ENCODE peak calls at places on chromosomes 7 and 10, in seven cellular contexts. H is cardiac fibroblast, M is epithelial cell of proximal tubule, O is choroid plexus epithelial cell, U is H1, E is mammary epithelial cell, Z is foreskin fibroblast. J is an unnamed sample.

GRCh38 chr7:98420966-98421612 is 20.2 kb upstream of the BAIAP2L1 start:
- DNase-seq in H (peak; percentile 40), M (no peak), O (peak; percentile 56), U (peak; percentile 91), E (peak; percentile 75), Z (peak; percentile 60), J (no peak)

GRCh38 chr10:27998178-27998953 is 513 bp downstream of the ODAD2 start:
- DNase-seq in H (no peak), M (no peak), O (peak; percentile 24), U (peak; percentile 82), E (no peak), Z (peak; percentile 46), J (peak; percentile 77)

GRCh38 chr10:65143723-65144122 is 1622.5 kb downstream of the REEP3 start:
- DNase-seq in H (no peak), M (no peak), O (no peak), U (no peak), E (no peak), Z (no peak), J (no peak)

GRCh38 chr10:30185916-30186315 is 126.5 kb upstream of the JCAD start:
- DNase-seq in H (peak; percentile 92), M (peak; percentile 59), O (peak; percentile 87), U (no peak), E (peak; percentile 90), Z (peak; percentile 91), J (no peak)

GRCh38 chr7:100673942-100674431 is 447 bp downstream of the GNB2 start:
- DNase-seq in H (peak; percentile 29), M (no peak), O (peak; percentile 16), U (peak; percentile 76), E (peak; percentile 29), Z (peak; percentile 53), J (no peak)

GRCh38 chr10:52879181-52879607 is 106.6 kb upstream of the MBL2 start:
- DNase-seq in H (no peak), M (peak; percentile 46), O (peak; percentile 65), U (no peak), E (no peak), Z (no peak), J (no peak)

GRCh38 chr10:110824660-110825059 is 47.1 kb upstream of the PDCD4 start:
- DNase-seq in H (no peak), M (no peak), O (no peak), U (no peak), E (no peak), Z (no peak), J (no peak)

GRCh38 chr7:99386584-99387238 is 12.2 kb downstream of the ARPC1B start:
- DNase-seq in H (peak; percentile 58), M (no peak), O (peak; percentile 63), U (no peak), E (no peak), Z (peak; percentile 64), J (no peak)

GRCh38 chr10:97188234-97188847 is 2.6 kb upstream of the SLIT1 start:
- DNase-seq in H (no peak), M (no peak), O (no peak), U (no peak), E (no peak), Z (no peak), J (no peak)

GRCh38 chr10:97184971-97185325 is 811 bp downstream of the SLIT1 start:
- DNase-seq in H (no peak), M (no peak), O (no peak), U (peak; percentile 71), E (no peak), Z (no peak), J (no peak)

GRCh38 chr10:97186911-97187310 is 1.2 kb upstream of the SLIT1 start:
- DNase-seq in H (no peak), M (no peak), O (no peak), U (no peak), E (no peak), Z (no peak), J (no peak)

GRCh38 chr10:97183314-97183713 is 2.4 kb downstream of the SLIT1 start:
- DNase-seq in H (no peak), M (no peak), O (no peak), U (no peak), E (no peak), Z (no peak), J (no peak)

DNA sequence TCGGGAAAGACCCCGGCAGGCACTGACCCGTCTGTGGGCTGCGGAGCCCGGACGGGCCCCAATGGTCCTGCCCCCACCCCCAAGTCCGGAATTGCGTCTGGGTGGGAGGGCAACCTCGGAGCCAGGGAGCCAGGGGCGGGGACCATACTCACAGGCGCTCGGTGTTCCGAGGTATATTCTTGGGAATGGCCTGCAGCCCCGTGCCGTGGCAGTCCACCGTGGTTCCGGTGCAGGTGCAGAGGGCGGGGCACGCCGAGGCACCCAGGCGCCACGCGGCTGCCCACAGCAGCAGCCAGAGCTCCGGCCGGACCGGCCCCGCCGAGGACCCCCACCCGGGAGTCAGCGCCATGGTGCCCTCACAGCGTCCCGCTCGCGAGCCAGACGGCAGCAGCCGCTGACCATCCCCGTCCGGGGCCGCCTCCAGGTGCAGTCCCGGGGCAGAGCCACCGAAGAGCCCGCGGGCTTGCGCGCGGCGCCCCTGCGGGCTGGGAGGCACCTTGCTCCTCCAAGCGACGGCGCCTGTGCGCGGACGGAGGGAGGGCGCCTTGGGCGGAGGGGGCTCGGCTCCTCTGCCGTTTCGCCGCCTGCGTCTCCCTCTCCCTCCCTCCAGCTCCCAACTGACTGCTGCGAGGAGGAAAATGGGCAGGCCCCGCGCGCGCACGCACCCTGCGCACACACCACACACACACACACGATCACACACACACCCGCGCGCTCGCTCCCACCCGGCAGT is at the start of gene SLIT1:
- DNase-seq in H (no peak), M (no peak), O (no peak), U (peak; percentile 75), E (no peak), Z (no peak), J (peak; percentile 17)
- H3K4me3 ChIP-seq in H (no peak within 1 kb of the TSS), M (no peak within 1 kb of the TSS), O (no peak within 1 kb of the TSS), U (peak within 1 kb of the TSS; percentile 70), E (no peak within 1 kb of the TSS), Z (no peak within 1 kb of the TSS), J (no peak within 1 kb of the TSS)

GRCh38 chr7:29882481-29882880 is 76.2 kb downstream of the WIPF3 start:
- DNase-seq in H (no peak), M (no peak), O (no peak), U (no peak), E (no peak), Z (no peak), J (no peak)

GRCh38 chr7:29886827-29887226 is 80.5 kb downstream of the WIPF3 start:
- DNase-seq in H (no peak), M (no peak), O (no peak), U (no peak), E (no peak), Z (no peak), J (no peak)

GRCh38 chr7:29885626-29886025 is 79.3 kb downstream of the WIPF3 start:
- DNase-seq in H (no peak), M (no peak), O (no peak), U (no peak), E (no peak), Z (no peak), J (no peak)

GRCh38 chr7:29883462-29884398 is 77.4 kb downstream of the WIPF3 start:
- DNase-seq in H (no peak), M (no peak), O (no peak), U (peak; percentile 80), E (no peak), Z (no peak), J (no peak)

DNA sequence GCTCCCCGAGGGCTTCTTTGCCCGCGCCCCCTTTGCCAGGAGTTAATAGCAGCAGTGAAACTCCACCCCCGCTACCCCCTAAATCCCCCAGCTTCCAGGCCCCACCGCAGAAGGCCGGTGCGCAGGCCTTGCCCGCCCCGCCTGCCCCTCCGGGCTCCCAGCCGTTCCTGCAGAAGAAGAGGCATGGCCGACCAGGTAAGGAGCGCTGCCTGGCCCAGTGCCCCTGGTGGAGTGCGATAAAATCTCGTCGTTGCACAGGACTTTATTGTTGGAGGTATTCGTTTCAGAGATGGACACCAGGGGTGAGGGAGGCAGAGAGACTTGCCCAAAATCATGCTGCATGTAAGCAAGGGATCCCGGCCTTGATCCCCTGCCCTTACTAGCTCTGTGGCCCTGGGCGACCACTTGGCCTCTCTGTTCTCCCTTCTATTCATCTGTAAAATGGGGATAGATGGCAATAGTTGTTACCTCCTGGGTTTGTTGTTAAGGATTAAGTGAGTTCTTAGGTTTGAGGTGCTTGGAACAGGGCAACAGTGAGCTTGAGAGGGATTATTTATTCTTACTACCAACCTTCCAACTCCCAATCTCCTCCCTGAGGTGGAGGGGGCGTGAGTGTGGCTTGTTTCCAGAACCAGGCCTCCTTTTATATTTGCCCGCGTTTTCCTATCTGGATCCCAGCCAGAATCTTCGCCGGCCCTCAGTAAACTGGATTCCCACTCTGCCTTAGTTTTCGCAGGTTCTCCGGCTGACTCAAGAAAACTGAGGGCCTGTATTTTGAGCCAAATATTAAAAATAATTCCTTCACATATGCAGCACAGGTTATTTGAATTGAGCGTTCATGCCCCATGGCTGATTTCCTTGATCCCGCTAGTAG is 78.3 kb downstream of the WIPF3 start:
- DNase-seq in H (no peak), M (no peak), O (no peak), U (no peak), E (no peak), Z (no peak), J (no peak)
- H3K4me3 ChIP-seq in H (no peak overlapping the region), M (no peak overlapping the region), O (no peak overlapping the region), U (peak overlapping the region; percentile 74), E (peak overlapping the region; percentile 38), Z (no peak overlapping the region), J (no peak overlapping the region)

GRCh38 chr7:155803418-155804376 is 8.6 kb downstream of the SHH start:
- DNase-seq in H (no peak), M (no peak), O (no peak), U (peak; percentile 79), E (no peak), Z (peak; percentile 38), J (peak; percentile 26)

GRCh38 chr7:155804431-155804831 is 7.8 kb downstream of the SHH start:
- DNase-seq in H (no peak), M (no peak), O (no peak), U (no peak), E (no peak), Z (no peak), J (no peak)

GRCh38 chr7:155806096-155806871 is 6.0 kb downstream of the SHH start:
- DNase-seq in H (no peak), M (no peak), O (peak; percentile 27), U (no peak), E (no peak), Z (peak; percentile 34), J (no peak)

GRCh38 chr7:155805826-155806095 is 6.5 kb downstream of the SHH start:
- DNase-seq in H (no peak), M (no peak), O (no peak), U (no peak), E (no peak), Z (no peak), J (no peak)

DNA sequence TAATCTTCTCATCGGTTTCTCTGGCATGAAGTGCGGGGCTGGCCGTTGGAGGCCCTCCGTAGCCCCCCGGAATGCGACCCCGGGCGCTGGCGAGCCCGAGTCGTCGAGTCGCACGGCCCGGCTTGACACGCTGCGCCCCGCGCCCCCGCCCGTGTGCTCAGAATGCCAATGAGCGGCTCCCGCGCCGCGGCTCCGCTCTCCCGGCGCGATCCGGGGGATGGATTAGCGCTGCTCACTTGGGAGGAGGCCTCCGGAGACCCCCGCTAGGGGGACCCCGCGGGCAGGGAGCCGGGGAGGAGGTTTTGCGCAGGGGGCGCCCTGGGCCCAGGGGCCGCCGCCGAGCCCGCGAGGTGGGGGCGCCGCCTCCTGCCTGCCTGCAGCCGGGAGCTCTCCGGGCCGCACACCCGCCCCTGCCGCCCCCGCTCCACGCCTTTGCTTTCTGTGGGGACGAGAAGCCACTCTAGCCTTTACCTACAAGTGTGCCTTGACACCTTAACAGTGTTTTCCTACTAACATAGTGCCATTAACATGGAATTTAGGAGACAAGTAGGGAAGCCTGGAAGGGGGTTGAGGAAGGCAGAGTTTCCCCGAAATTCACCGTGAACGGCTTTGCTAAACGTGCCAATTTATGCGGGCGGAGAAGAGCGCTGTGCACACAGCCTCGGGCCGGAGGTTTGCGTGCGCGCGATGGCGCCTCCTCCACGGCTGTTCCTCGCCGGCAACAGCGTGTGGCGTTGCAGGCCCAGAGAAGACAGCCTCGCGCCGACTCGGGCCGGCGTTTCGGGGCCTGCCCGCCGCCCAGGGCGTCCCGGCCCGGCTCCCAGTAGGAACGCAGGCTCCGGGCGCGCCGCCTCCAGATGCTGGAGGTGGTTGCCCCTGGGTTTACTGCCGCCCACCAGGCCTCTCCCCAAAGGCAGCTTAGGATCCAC is 7.1 kb downstream of the SHH start:
- DNase-seq in H (peak; percentile 76), M (no peak), O (peak; percentile 80), U (peak; percentile 96), E (peak; percentile 62), Z (peak; percentile 87), J (peak; percentile 67)
- H3K4me3 ChIP-seq in H (peak overlapping the region; percentile 41), M (peak overlapping the region; percentile 23), O (peak overlapping the region; percentile 50), U (peak overlapping the region; percentile 56), E (peak overlapping the region; percentile 32), Z (peak overlapping the region; percentile 49), J (no peak overlapping the region)

GRCh38 chr10:114519306-114519669 is 115.0 kb upstream of the AFAP1L2 start:
- DNase-seq in H (no peak), M (no peak), O (no peak), U (no peak), E (peak; percentile 93), Z (peak; percentile 41), J (peak; percentile 21)
- H3K4me3 ChIP-seq in H (no peak overlapping the region), M (no peak overlapping the region), O (no peak overlapping the region), U (no peak overlapping the region), E (no peak overlapping the region), Z (no peak overlapping the region), J (no peak overlapping the region)